ENCODE peak calls at places on chromosomes 4 and X, in eight cellular contexts. One of them, this sample, is unnamed.

GRCh38 chr4:53313510-53313909 is 52.4 kb downstream of the SCFD2 start:
- DNase-seq in CD8-positive, alpha-beta T cell: no peak
- DNase-seq in brain microvascular endothelial cell: peak; percentile 34
- DNase-seq in heart right ventricle: no peak
- DNase-seq in esophagus squamous epithelium: no peak
- DNase-seq in HL-60: no peak
- DNase-seq in stomach: no peak
- DNase-seq in A549: peak; percentile 46
- DNase-seq in this sample: peak; percentile 44

GRCh38 chr4:173171987-173172386 is 3.4 kb downstream of the GALNT7 start:
- DNase-seq in brain microvascular endothelial cell: no peak
- DNase-seq in heart right ventricle: no peak
- DNase-seq in esophagus squamous epithelium: no peak
- DNase-seq in HL-60: peak; percentile 57
- DNase-seq in CD8-positive, alpha-beta T cell: no peak
- DNase-seq in stomach: no peak
- DNase-seq in A549: no peak
- DNase-seq in this sample: no peak

GRCh38 chrX:38929966-38930421 is 128.7 kb downstream of the MID1IP1 start:
- DNase-seq in brain microvascular endothelial cell: peak; percentile 32
- DNase-seq in CD8-positive, alpha-beta T cell: no peak
- DNase-seq in esophagus squamous epithelium: no peak
- DNase-seq in A549: no peak
- DNase-seq in HL-60: no peak
- DNase-seq in stomach: no peak
- DNase-seq in heart right ventricle: no peak
- DNase-seq in this sample: no peak

GRCh38 chrX:136519069-136519468 is 12.9 kb upstream of the VGLL1 start:
- DNase-seq in HL-60: no peak
- DNase-seq in stomach: no peak
- DNase-seq in heart right ventricle: no peak
- DNase-seq in CD8-positive, alpha-beta T cell: no peak
- DNase-seq in brain microvascular endothelial cell: no peak
- DNase-seq in A549: no peak
- DNase-seq in esophagus squamous epithelium: no peak
- DNase-seq in this sample: no peak

GRCh38 chr4:56870927-56871326 is 36.8 kb upstream of the REST start:
- DNase-seq in stomach: no peak
- DNase-seq in CD8-positive, alpha-beta T cell: no peak
- DNase-seq in heart right ventricle: no peak
- DNase-seq in A549: no peak
- DNase-seq in brain microvascular endothelial cell: no peak
- DNase-seq in esophagus squamous epithelium: no peak
- DNase-seq in HL-60: no peak
- DNase-seq in this sample: no peak

GRCh38 chr4:117085185-117085701 is at the start of gene TRAM1L1:
- DNase-seq in HL-60: peak; percentile 5
- DNase-seq in brain microvascular endothelial cell: peak; percentile 60
- DNase-seq in heart right ventricle: peak; percentile 45
- DNase-seq in stomach: peak; percentile 64
- DNase-seq in esophagus squamous epithelium: no peak
- DNase-seq in CD8-positive, alpha-beta T cell: no peak
- DNase-seq in A549: peak; percentile 61
- DNase-seq in this sample: peak; percentile 63

GRCh38 chr4:186304816-186305520 is 39.0 kb downstream of the F11 start:
- DNase-seq in HL-60: no peak
- DNase-seq in brain microvascular endothelial cell: no peak
- DNase-seq in stomach: no peak
- DNase-seq in CD8-positive, alpha-beta T cell: no peak
- DNase-seq in esophagus squamous epithelium: no peak
- DNase-seq in heart right ventricle: no peak
- DNase-seq in A549: no peak
- DNase-seq in this sample: no peak

GRCh38 chrX:142483965-142484364 is 278.9 kb upstream of the MAGEC2 start:
- DNase-seq in HL-60: no peak
- DNase-seq in heart right ventricle: no peak
- DNase-seq in stomach: no peak
- DNase-seq in A549: no peak
- DNase-seq in CD8-positive, alpha-beta T cell: no peak
- DNase-seq in esophagus squamous epithelium: no peak
- DNase-seq in brain microvascular endothelial cell: no peak
- DNase-seq in this sample: no peak

GRCh38 chr4:93313207-93313606 is 515.3 kb upstream of the ATOH1 start:
- DNase-seq in A549: no peak
- DNase-seq in stomach: no peak
- DNase-seq in HL-60: no peak
- DNase-seq in heart right ventricle: no peak
- DNase-seq in CD8-positive, alpha-beta T cell: no peak
- DNase-seq in esophagus squamous epithelium: no peak
- DNase-seq in brain microvascular endothelial cell: no peak
- DNase-seq in this sample: no peak

GRCh38 chr4:38681283-38682066 is 17.5 kb downstream of the KLF3 start:
- DNase-seq in A549: no peak
- DNase-seq in heart right ventricle: no peak
- DNase-seq in HL-60: no peak
- DNase-seq in esophagus squamous epithelium: no peak
- DNase-seq in stomach: no peak
- DNase-seq in CD8-positive, alpha-beta T cell: no peak
- DNase-seq in brain microvascular endothelial cell: peak; percentile 84
- DNase-seq in this sample: no peak

GRCh38 chr4:100041646-100042045 is 91.6 kb upstream of the H2AZ1 start:
- DNase-seq in heart right ventricle: no peak
- DNase-seq in stomach: no peak
- DNase-seq in brain microvascular endothelial cell: no peak
- DNase-seq in HL-60: no peak
- DNase-seq in CD8-positive, alpha-beta T cell: no peak
- DNase-seq in esophagus squamous epithelium: no peak
- DNase-seq in A549: no peak
- DNase-seq in this sample: no peak

GRCh38 chrX:41542151-41542935 is 95.2 kb downstream of the NYX start:
- DNase-seq in CD8-positive, alpha-beta T cell: no peak
- DNase-seq in esophagus squamous epithelium: no peak
- DNase-seq in stomach: no peak
- DNase-seq in heart right ventricle: no peak
- DNase-seq in A549: no peak
- DNase-seq in brain microvascular endothelial cell: no peak
- DNase-seq in HL-60: no peak
- DNase-seq in this sample: no peak

GRCh38 chr4:22500128-22500611 is 15.7 kb downstream of the ADGRA3 start:
- DNase-seq in stomach: peak; percentile 71
- DNase-seq in HL-60: no peak
- DNase-seq in brain microvascular endothelial cell: no peak
- DNase-seq in A549: no peak
- DNase-seq in heart right ventricle: peak; percentile 10
- DNase-seq in esophagus squamous epithelium: no peak
- DNase-seq in CD8-positive, alpha-beta T cell: no peak
- DNase-seq in this sample: no peak

GRCh38 chr4:81807927-81808672 is 336.4 kb upstream of the RASGEF1B start:
- DNase-seq in heart right ventricle: no peak
- DNase-seq in HL-60: no peak
- DNase-seq in esophagus squamous epithelium: no peak
- DNase-seq in brain microvascular endothelial cell: no peak
- DNase-seq in A549: no peak
- DNase-seq in stomach: peak; percentile 55
- DNase-seq in CD8-positive, alpha-beta T cell: no peak
- DNase-seq in this sample: peak; percentile 96

GRCh38 chr4:107044170-107044569 is 8.1 kb upstream of the DKK2 start:
- DNase-seq in stomach: no peak
- DNase-seq in brain microvascular endothelial cell: peak; percentile 26
- DNase-seq in CD8-positive, alpha-beta T cell: no peak
- DNase-seq in esophagus squamous epithelium: no peak
- DNase-seq in A549: no peak
- DNase-seq in HL-60: no peak
- DNase-seq in heart right ventricle: no peak
- DNase-seq in this sample: no peak

GRCh38 chr4:137307806-137308205 is 224.5 kb downstream of the PCDH18 start:
- DNase-seq in heart right ventricle: peak; percentile 8
- DNase-seq in HL-60: no peak
- DNase-seq in brain microvascular endothelial cell: peak; percentile 86
- DNase-seq in CD8-positive, alpha-beta T cell: no peak
- DNase-seq in stomach: no peak
- DNase-seq in esophagus squamous epithelium: no peak
- DNase-seq in A549: no peak
- DNase-seq in this sample: no peak

GRCh38 chr4:98645527-98645926 is 12.9 kb downstream of the TSPAN5 start:
- DNase-seq in CD8-positive, alpha-beta T cell: no peak
- DNase-seq in HL-60: no peak
- DNase-seq in brain microvascular endothelial cell: no peak
- DNase-seq in esophagus squamous epithelium: no peak
- DNase-seq in stomach: no peak
- DNase-seq in A549: no peak
- DNase-seq in heart right ventricle: no peak
- DNase-seq in this sample: no peak
- H3K27ac ChIP-seq in CD8-positive, alpha-beta T cell: no peak overlapping the region
- H3K27ac ChIP-seq in HL-60: no peak overlapping the region
- H3K27ac ChIP-seq in brain microvascular endothelial cell: no peak overlapping the region
- H3K27ac ChIP-seq in esophagus squamous epithelium: no peak overlapping the region
- H3K27ac ChIP-seq in stomach: no peak overlapping the region
- H3K27ac ChIP-seq in A549: no peak overlapping the region
- H3K27ac ChIP-seq in heart right ventricle: no peak overlapping the region
- H3K27ac ChIP-seq in this sample: peak overlapping the region; percentile 86

GRCh38 chr4:105896461-105896939 is 1.2 kb downstream of the NPNT start:
- DNase-seq in A549: no peak
- DNase-seq in esophagus squamous epithelium: no peak
- DNase-seq in HL-60: no peak
- DNase-seq in stomach: no peak
- DNase-seq in heart right ventricle: no peak
- DNase-seq in brain microvascular endothelial cell: no peak
- DNase-seq in CD8-positive, alpha-beta T cell: no peak
- DNase-seq in this sample: no peak

GRCh38 chr4:105895324-105895608 is at the start of gene NPNT:
- DNase-seq in stomach: no peak
- DNase-seq in heart right ventricle: no peak
- DNase-seq in HL-60: no peak
- DNase-seq in A549: no peak
- DNase-seq in esophagus squamous epithelium: no peak
- DNase-seq in CD8-positive, alpha-beta T cell: no peak
- DNase-seq in brain microvascular endothelial cell: no peak
- DNase-seq in this sample: no peak

GRCh38 chr4:105894570-105895323 is 524 bp upstream of the NPNT start:
- DNase-seq in stomach: no peak
- DNase-seq in CD8-positive, alpha-beta T cell: no peak
- DNase-seq in esophagus squamous epithelium: no peak
- DNase-seq in A549: no peak
- DNase-seq in brain microvascular endothelial cell: no peak
- DNase-seq in HL-60: no peak
- DNase-seq in heart right ventricle: no peak
- DNase-seq in this sample: no peak

GRCh38 chr4:105896984-105897760 is 1.9 kb downstream of the NPNT start:
- DNase-seq in CD8-positive, alpha-beta T cell: no peak
- DNase-seq in HL-60: no peak
- DNase-seq in brain microvascular endothelial cell: no peak
- DNase-seq in stomach: no peak
- DNase-seq in esophagus squamous epithelium: no peak
- DNase-seq in heart right ventricle: no peak
- DNase-seq in A549: no peak
- DNase-seq in this sample: no peak

GRCh38 chr4:105895609-105896460 is 564 bp downstream of the NPNT start:
- DNase-seq in heart right ventricle: no peak
- DNase-seq in CD8-positive, alpha-beta T cell: no peak
- DNase-seq in HL-60: no peak
- DNase-seq in brain microvascular endothelial cell: no peak
- DNase-seq in stomach: no peak
- DNase-seq in esophagus squamous epithelium: no peak
- DNase-seq in A549: no peak
- DNase-seq in this sample: no peak
- TF ChIP-seq CTCF in heart right ventricle: peak; percentile 27
- TF ChIP-seq CTCF in CD8-positive, alpha-beta T cell: no peak
- TF ChIP-seq CTCF in HL-60: no peak
- TF ChIP-seq CTCF in brain microvascular endothelial cell: peak; percentile 16
- TF ChIP-seq CTCF in stomach: no peak
- TF ChIP-seq CTCF in esophagus squamous epithelium: no peak
- TF ChIP-seq CTCF in A549: no peak
- TF ChIP-seq CTCF in this sample: no peak

GRCh38 chrX:52284865-52285264 is 84.0 kb upstream of the XAGE2 start:
- DNase-seq in CD8-positive, alpha-beta T cell: no peak
- DNase-seq in esophagus squamous epithelium: no peak
- DNase-seq in HL-60: no peak
- DNase-seq in stomach: no peak
- DNase-seq in A549: no peak
- DNase-seq in heart right ventricle: no peak
- DNase-seq in brain microvascular endothelial cell: no peak
- DNase-seq in this sample: no peak

GRCh38 chrX:52277666-52278065 is 91.2 kb upstream of the XAGE2 start:
- DNase-seq in heart right ventricle: no peak
- DNase-seq in esophagus squamous epithelium: no peak
- DNase-seq in HL-60: no peak
- DNase-seq in stomach: no peak
- DNase-seq in A549: no peak
- DNase-seq in CD8-positive, alpha-beta T cell: no peak
- DNase-seq in brain microvascular endothelial cell: no peak
- DNase-seq in this sample: no peak

DNA sequence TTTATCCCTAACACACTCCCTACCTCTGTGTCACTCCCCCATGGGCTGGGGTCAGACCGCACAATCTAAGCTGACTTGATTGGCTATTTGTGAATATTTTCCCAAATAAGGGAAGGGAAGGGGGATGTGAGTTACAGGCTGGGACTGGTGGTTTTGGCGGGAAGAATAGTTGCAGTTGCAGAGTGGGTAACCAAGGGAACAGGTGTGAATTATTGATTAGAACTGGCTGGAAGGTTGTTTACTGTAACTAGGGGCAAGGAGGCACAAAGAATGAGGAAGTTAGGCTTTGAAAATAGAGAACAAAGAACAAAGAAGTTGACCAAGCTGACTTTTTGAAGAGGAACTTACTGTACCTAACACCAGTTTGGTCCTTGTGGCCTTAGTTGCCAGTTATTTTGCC is 88.0 kb upstream of the XAGE2 start:
- DNase-seq in heart right ventricle: no peak
- DNase-seq in A549: no peak
- DNase-seq in stomach: no peak
- DNase-seq in CD8-positive, alpha-beta T cell: no peak
- DNase-seq in esophagus squamous epithelium: no peak
- DNase-seq in HL-60: peak; percentile 42
- DNase-seq in brain microvascular endothelial cell: no peak
- DNase-seq in this sample: no peak
- H3K27ac ChIP-seq in heart right ventricle: no peak overlapping the region
- H3K27ac ChIP-seq in A549: no peak overlapping the region
- H3K27ac ChIP-seq in stomach: no peak overlapping the region
- H3K27ac ChIP-seq in CD8-positive, alpha-beta T cell: no peak overlapping the region
- H3K27ac ChIP-seq in esophagus squamous epithelium: no peak overlapping the region
- H3K27ac ChIP-seq in HL-60: peak overlapping the region; percentile 71
- H3K27ac ChIP-seq in brain microvascular endothelial cell: no peak overlapping the region
- H3K27ac ChIP-seq in this sample: no peak overlapping the region

DNA sequence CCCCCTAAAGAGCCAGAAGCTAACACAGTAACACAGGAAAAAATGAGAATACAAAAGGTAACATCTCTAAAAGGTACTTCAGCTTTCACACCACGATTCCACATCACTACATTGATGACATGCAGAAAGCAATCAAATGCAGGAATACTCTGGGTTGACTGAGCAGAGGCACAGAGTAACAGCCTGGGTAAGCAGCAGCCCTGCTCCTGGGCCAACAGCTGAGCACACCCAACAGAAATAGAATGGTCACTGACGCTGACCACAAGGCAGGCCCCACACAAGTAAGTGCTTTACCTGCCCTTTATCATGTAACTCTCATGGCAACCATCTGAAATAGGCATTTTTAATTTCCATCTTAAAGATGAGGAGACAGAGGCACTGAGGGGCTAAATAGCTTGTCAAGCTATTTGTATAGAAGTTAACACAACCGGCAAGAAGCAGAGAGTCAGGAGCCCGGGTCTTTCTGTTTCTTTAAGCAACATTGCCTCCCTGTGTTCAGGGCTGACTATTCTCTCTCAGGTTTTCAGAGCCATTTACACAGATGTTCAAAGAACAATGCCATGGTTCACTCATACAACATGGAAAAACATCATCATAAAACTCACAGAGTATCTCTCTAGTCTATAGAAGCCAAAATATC is 168.9 kb downstream of the ZNF674 start:
- DNase-seq in esophagus squamous epithelium: no peak
- DNase-seq in CD8-positive, alpha-beta T cell: peak; percentile 9
- DNase-seq in brain microvascular endothelial cell: peak; percentile 56
- DNase-seq in A549: peak; percentile 85
- DNase-seq in HL-60: peak; percentile 39
- DNase-seq in stomach: no peak
- DNase-seq in heart right ventricle: no peak
- DNase-seq in this sample: no peak
- TF ChIP-seq CTCF in esophagus squamous epithelium: no peak
- TF ChIP-seq CTCF in CD8-positive, alpha-beta T cell: no peak
- TF ChIP-seq CTCF in brain microvascular endothelial cell: peak; percentile 55
- TF ChIP-seq CTCF in A549: peak; percentile 73
- TF ChIP-seq CTCF in HL-60: no peak
- TF ChIP-seq CTCF in stomach: no peak
- TF ChIP-seq CTCF in heart right ventricle: peak; percentile 40
- TF ChIP-seq CTCF in this sample: peak; percentile 56